ENCODE peak calls at places on chromosomes 1 and 21, in seven cellular contexts. One of them, this sample, is unnamed.

GRCh38 chr1:196660912-196661311 is 9.1 kb downstream of the CFH start:
- DNase-seq in activated gamma-delta T cell treated with anti-CD3 and anti-CD28 coated beads, Interleukin-2, amount 50 U/mL, for 16 hours: no peak
- DNase-seq in anterior cingulate cortex: peak
- DNase-seq in GF-D8: no peak
- DNase-seq in lower lobe of right lung: no peak
- DNase-seq in GM12865: peak
- DNase-seq in suprapubic skin: no peak
- DNase-seq in this sample: no peak

GRCh38 chr1:66490817-66491216 is 43.1 kb upstream of the SGIP1 start:
- DNase-seq in anterior cingulate cortex: no peak
- DNase-seq in lower lobe of right lung: no peak
- DNase-seq in activated gamma-delta T cell treated with anti-CD3 and anti-CD28 coated beads, Interleukin-2, amount 50 U/mL, for 16 hours: no peak
- DNase-seq in GM12865: peak
- DNase-seq in suprapubic skin: no peak
- DNase-seq in GF-D8: no peak
- DNase-seq in this sample: no peak

GRCh38 chr21:29873908-29874307 is 65.9 kb downstream of the GRIK1 start:
- DNase-seq in anterior cingulate cortex: no peak
- DNase-seq in activated gamma-delta T cell treated with anti-CD3 and anti-CD28 coated beads, Interleukin-2, amount 50 U/mL, for 16 hours: no peak
- DNase-seq in lower lobe of right lung: no peak
- DNase-seq in suprapubic skin: no peak
- DNase-seq in GF-D8: no peak
- DNase-seq in GM12865: no peak
- DNase-seq in this sample: no peak

GRCh38 chr1:31579374-31579773 is 3.1 kb downstream of the TINAGL1 start:
- DNase-seq in GF-D8: no peak
- DNase-seq in lower lobe of right lung: no peak
- DNase-seq in anterior cingulate cortex: no peak
- DNase-seq in activated gamma-delta T cell treated with anti-CD3 and anti-CD28 coated beads, Interleukin-2, amount 50 U/mL, for 16 hours: no peak
- DNase-seq in suprapubic skin: no peak
- DNase-seq in GM12865: no peak
- DNase-seq in this sample: peak

GRCh38 chr1:214188835-214189234 is 92.1 kb upstream of the SMYD2 start:
- DNase-seq in GF-D8: no peak
- DNase-seq in anterior cingulate cortex: no peak
- DNase-seq in lower lobe of right lung: no peak
- DNase-seq in GM12865: no peak
- DNase-seq in activated gamma-delta T cell treated with anti-CD3 and anti-CD28 coated beads, Interleukin-2, amount 50 U/mL, for 16 hours: no peak
- DNase-seq in suprapubic skin: no peak
- DNase-seq in this sample: no peak

GRCh38 chr1:72366473-72366872 is 84.1 kb upstream of the NEGR1 start:
- DNase-seq in GF-D8: peak
- DNase-seq in suprapubic skin: no peak
- DNase-seq in GM12865: peak
- DNase-seq in lower lobe of right lung: no peak
- DNase-seq in activated gamma-delta T cell treated with anti-CD3 and anti-CD28 coated beads, Interleukin-2, amount 50 U/mL, for 16 hours: no peak
- DNase-seq in anterior cingulate cortex: no peak
- DNase-seq in this sample: no peak

GRCh38 chr1:188164459-188164858 is 1335.7 kb downstream of the PLA2G4A start:
- DNase-seq in suprapubic skin: no peak
- DNase-seq in GF-D8: no peak
- DNase-seq in lower lobe of right lung: no peak
- DNase-seq in activated gamma-delta T cell treated with anti-CD3 and anti-CD28 coated beads, Interleukin-2, amount 50 U/mL, for 16 hours: no peak
- DNase-seq in anterior cingulate cortex: no peak
- DNase-seq in GM12865: no peak
- DNase-seq in this sample: no peak

GRCh38 chr21:41783476-41784150 is 16.8 kb upstream of the RIPK4 start:
- DNase-seq in activated gamma-delta T cell treated with anti-CD3 and anti-CD28 coated beads, Interleukin-2, amount 50 U/mL, for 16 hours: no peak
- DNase-seq in GM12865: no peak
- DNase-seq in GF-D8: peak
- DNase-seq in suprapubic skin: no peak
- DNase-seq in lower lobe of right lung: no peak
- DNase-seq in anterior cingulate cortex: no peak
- DNase-seq in this sample: no peak

GRCh38 chr1:26838474-26839338 is 12.2 kb downstream of the ZDHHC18 start:
- DNase-seq in GM12865: peak
- DNase-seq in activated gamma-delta T cell treated with anti-CD3 and anti-CD28 coated beads, Interleukin-2, amount 50 U/mL, for 16 hours: peak
- DNase-seq in lower lobe of right lung: no peak
- DNase-seq in anterior cingulate cortex: no peak
- DNase-seq in GF-D8: peak
- DNase-seq in suprapubic skin: no peak
- DNase-seq in this sample: no peak

GRCh38 chr1:185483647-185484450 is 166.8 kb upstream of the IVNS1ABP start:
- DNase-seq in suprapubic skin: no peak
- DNase-seq in lower lobe of right lung: no peak
- DNase-seq in GF-D8: no peak
- DNase-seq in activated gamma-delta T cell treated with anti-CD3 and anti-CD28 coated beads, Interleukin-2, amount 50 U/mL, for 16 hours: no peak
- DNase-seq in GM12865: no peak
- DNase-seq in anterior cingulate cortex: no peak
- DNase-seq in this sample: no peak

GRCh38 chr1:156503672-156504055 is 3.1 kb upstream of the MEF2D start:
- DNase-seq in GF-D8: no peak
- DNase-seq in GM12865: no peak
- DNase-seq in suprapubic skin: no peak
- DNase-seq in activated gamma-delta T cell treated with anti-CD3 and anti-CD28 coated beads, Interleukin-2, amount 50 U/mL, for 16 hours: no peak
- DNase-seq in lower lobe of right lung: no peak
- DNase-seq in anterior cingulate cortex: no peak
- DNase-seq in this sample: no peak

GRCh38 chr1:187051618-187052232 is 223.0 kb downstream of the PLA2G4A start:
- DNase-seq in suprapubic skin: no peak
- DNase-seq in activated gamma-delta T cell treated with anti-CD3 and anti-CD28 coated beads, Interleukin-2, amount 50 U/mL, for 16 hours: no peak
- DNase-seq in GF-D8: no peak
- DNase-seq in GM12865: peak
- DNase-seq in lower lobe of right lung: no peak
- DNase-seq in anterior cingulate cortex: no peak
- DNase-seq in this sample: no peak

GRCh38 chr1:215911406-215911968 is 344.4 kb downstream of the KCTD3 start:
- DNase-seq in anterior cingulate cortex: no peak
- DNase-seq in suprapubic skin: no peak
- DNase-seq in lower lobe of right lung: no peak
- DNase-seq in activated gamma-delta T cell treated with anti-CD3 and anti-CD28 coated beads, Interleukin-2, amount 50 U/mL, for 16 hours: no peak
- DNase-seq in GM12865: no peak
- DNase-seq in GF-D8: no peak
- DNase-seq in this sample: no peak

GRCh38 chr1:113248494-113248893 is 141.8 kb upstream of the MAGI3 start:
- DNase-seq in activated gamma-delta T cell treated with anti-CD3 and anti-CD28 coated beads, Interleukin-2, amount 50 U/mL, for 16 hours: no peak
- DNase-seq in GM12865: no peak
- DNase-seq in lower lobe of right lung: no peak
- DNase-seq in GF-D8: no peak
- DNase-seq in suprapubic skin: no peak
- DNase-seq in anterior cingulate cortex: no peak
- DNase-seq in this sample: no peak

GRCh38 chr1:202958544-202959275 is 598 bp upstream of the ADIPOR1 start:
- DNase-seq in anterior cingulate cortex: no peak
- DNase-seq in GM12865: peak
- DNase-seq in suprapubic skin: no peak
- DNase-seq in GF-D8: peak
- DNase-seq in lower lobe of right lung: no peak
- DNase-seq in activated gamma-delta T cell treated with anti-CD3 and anti-CD28 coated beads, Interleukin-2, amount 50 U/mL, for 16 hours: no peak
- DNase-seq in this sample: no peak

GRCh38 chr1:232531291-232531690 is 98.6 kb downstream of the SIPA1L2 start:
- DNase-seq in GM12865: no peak
- DNase-seq in anterior cingulate cortex: no peak
- DNase-seq in activated gamma-delta T cell treated with anti-CD3 and anti-CD28 coated beads, Interleukin-2, amount 50 U/mL, for 16 hours: no peak
- DNase-seq in GF-D8: no peak
- DNase-seq in suprapubic skin: no peak
- DNase-seq in lower lobe of right lung: no peak
- DNase-seq in this sample: no peak

GRCh38 chr1:12208271-12208670 is 21.6 kb upstream of the VPS13D start:
- DNase-seq in activated gamma-delta T cell treated with anti-CD3 and anti-CD28 coated beads, Interleukin-2, amount 50 U/mL, for 16 hours: no peak
- DNase-seq in suprapubic skin: no peak
- DNase-seq in anterior cingulate cortex: no peak
- DNase-seq in lower lobe of right lung: no peak
- DNase-seq in GM12865: no peak
- DNase-seq in GF-D8: no peak
- DNase-seq in this sample: no peak

GRCh38 chr1:101697057-101697456 is 299.7 kb downstream of the OLFM3 start:
- DNase-seq in anterior cingulate cortex: no peak
- DNase-seq in GM12865: no peak
- DNase-seq in activated gamma-delta T cell treated with anti-CD3 and anti-CD28 coated beads, Interleukin-2, amount 50 U/mL, for 16 hours: no peak
- DNase-seq in lower lobe of right lung: no peak
- DNase-seq in suprapubic skin: no peak
- DNase-seq in GF-D8: no peak
- DNase-seq in this sample: no peak

GRCh38 chr1:100354971-100355394 is 2.7 kb downstream of the CDC14A start:
- DNase-seq in GM12865: no peak
- DNase-seq in activated gamma-delta T cell treated with anti-CD3 and anti-CD28 coated beads, Interleukin-2, amount 50 U/mL, for 16 hours: no peak
- DNase-seq in suprapubic skin: no peak
- DNase-seq in lower lobe of right lung: no peak
- DNase-seq in anterior cingulate cortex: no peak
- DNase-seq in GF-D8: no peak
- DNase-seq in this sample: peak

GRCh38 chr21:26389971-26390641 is 183.0 kb downstream of the CYYR1 start:
- DNase-seq in GF-D8: peak
- DNase-seq in suprapubic skin: no peak
- DNase-seq in GM12865: peak
- DNase-seq in activated gamma-delta T cell treated with anti-CD3 and anti-CD28 coated beads, Interleukin-2, amount 50 U/mL, for 16 hours: no peak
- DNase-seq in anterior cingulate cortex: no peak
- DNase-seq in lower lobe of right lung: no peak
- DNase-seq in this sample: no peak

GRCh38 chr1:85494957-85495266 is 30.0 kb upstream of the DDAH1 start:
- DNase-seq in GM12865: no peak
- DNase-seq in suprapubic skin: no peak
- DNase-seq in lower lobe of right lung: no peak
- DNase-seq in anterior cingulate cortex: peak
- DNase-seq in activated gamma-delta T cell treated with anti-CD3 and anti-CD28 coated beads, Interleukin-2, amount 50 U/mL, for 16 hours: no peak
- DNase-seq in GF-D8: no peak
- DNase-seq in this sample: no peak

GRCh38 chr1:180918519-180918918 is 5.8 kb downstream of the KIAA1614 start:
- DNase-seq in activated gamma-delta T cell treated with anti-CD3 and anti-CD28 coated beads, Interleukin-2, amount 50 U/mL, for 16 hours: no peak
- DNase-seq in anterior cingulate cortex: no peak
- DNase-seq in GM12865: no peak
- DNase-seq in GF-D8: no peak
- DNase-seq in lower lobe of right lung: no peak
- DNase-seq in suprapubic skin: no peak
- DNase-seq in this sample: no peak

GRCh38 chr21:28537371-28538079 is 455.2 kb downstream of the LTN1 start:
- DNase-seq in GF-D8: no peak
- DNase-seq in suprapubic skin: no peak
- DNase-seq in GM12865: no peak
- DNase-seq in activated gamma-delta T cell treated with anti-CD3 and anti-CD28 coated beads, Interleukin-2, amount 50 U/mL, for 16 hours: no peak
- DNase-seq in anterior cingulate cortex: no peak
- DNase-seq in lower lobe of right lung: no peak
- DNase-seq in this sample: no peak

GRCh38 chr1:22839806-22840205 is 129.2 kb downstream of the EPHB2 start:
- DNase-seq in GF-D8: no peak
- DNase-seq in activated gamma-delta T cell treated with anti-CD3 and anti-CD28 coated beads, Interleukin-2, amount 50 U/mL, for 16 hours: no peak
- DNase-seq in suprapubic skin: no peak
- DNase-seq in anterior cingulate cortex: no peak
- DNase-seq in GM12865: no peak
- DNase-seq in lower lobe of right lung: no peak
- DNase-seq in this sample: no peak

GRCh38 chr1:235998812-235999211 is 66.1 kb downstream of the NID1 start:
- DNase-seq in anterior cingulate cortex: no peak
- DNase-seq in suprapubic skin: no peak
- DNase-seq in lower lobe of right lung: no peak
- DNase-seq in GF-D8: no peak
- DNase-seq in GM12865: peak
- DNase-seq in activated gamma-delta T cell treated with anti-CD3 and anti-CD28 coated beads, Interleukin-2, amount 50 U/mL, for 16 hours: peak
- DNase-seq in this sample: no peak

GRCh38 chr21:14547834-14548513 is 1.9 kb upstream of the SAMSN1 start:
- DNase-seq in suprapubic skin: no peak
- DNase-seq in anterior cingulate cortex: no peak
- DNase-seq in activated gamma-delta T cell treated with anti-CD3 and anti-CD28 coated beads, Interleukin-2, amount 50 U/mL, for 16 hours: no peak
- DNase-seq in GM12865: peak
- DNase-seq in GF-D8: no peak
- DNase-seq in lower lobe of right lung: no peak
- DNase-seq in this sample: no peak

GRCh38 chr1:216310776-216311175 is 112.5 kb downstream of the USH2A start:
- DNase-seq in GF-D8: no peak
- DNase-seq in anterior cingulate cortex: peak
- DNase-seq in GM12865: peak
- DNase-seq in suprapubic skin: no peak
- DNase-seq in lower lobe of right lung: no peak
- DNase-seq in activated gamma-delta T cell treated with anti-CD3 and anti-CD28 coated beads, Interleukin-2, amount 50 U/mL, for 16 hours: no peak
- DNase-seq in this sample: peak

This sample was measured in ecto neural progenitor cell.